ENCODE peak calls at places on chromosomes 13 and 19, in four cellular contexts. H is left ventricle myocardium inferior, E is right atrium auricular region, M is ascending aorta. B is an unnamed sample. For H3K4me1, the result is how much of the 10 kb centered on the place peaks cover.

GRCh38 chr19:17673937-17674799 is 14.0 kb downstream of the UNC13A start:
- DNase-seq in H (no peak), E (no peak), M (no peak), B (no peak)

GRCh38 chr13:110944121-110944967 is 29.5 kb upstream of the ANKRD10 start:
- DNase-seq in H (no peak), E (no peak), M (no peak), B (no peak)

GRCh38 chr19:23978068-23978467 is 63.4 kb downstream of the ZNF726 start:
- DNase-seq in H (no peak), E (no peak), M (no peak), B (no peak)

GRCh38 chr13:33256148-33256547 is 29.4 kb downstream of the STARD13 start:
- DNase-seq in H (no peak), E (no peak), M (no peak), B (no peak)

GRCh38 chr19:3612901-3613741 is 6.4 kb upstream of the TBXA2R start:
- DNase-seq in H (no peak), E (no peak), M (no peak), B (no peak)

GRCh38 chr19:39544201-39544903 is 4.4 kb upstream of the EID2 start:
- DNase-seq in H (no peak), E (no peak), M (no peak), B (no peak)

GRCh38 chr19:31727536-31727935 is 378.3 kb upstream of the TSHZ3 start:
- DNase-seq in H (no peak), E (no peak), M (no peak), B (no peak)

GRCh38 chr13:19890030-19890429 is 26.6 kb upstream of the ZMYM5 start:
- DNase-seq in H (no peak), E (no peak), M (no peak), B (no peak)

GRCh38 chr19:52331757-52332156 is 4.3 kb upstream of the ZNF610 start:
- DNase-seq in H (no peak), E (no peak), M (no peak), B (no peak)

DNA sequence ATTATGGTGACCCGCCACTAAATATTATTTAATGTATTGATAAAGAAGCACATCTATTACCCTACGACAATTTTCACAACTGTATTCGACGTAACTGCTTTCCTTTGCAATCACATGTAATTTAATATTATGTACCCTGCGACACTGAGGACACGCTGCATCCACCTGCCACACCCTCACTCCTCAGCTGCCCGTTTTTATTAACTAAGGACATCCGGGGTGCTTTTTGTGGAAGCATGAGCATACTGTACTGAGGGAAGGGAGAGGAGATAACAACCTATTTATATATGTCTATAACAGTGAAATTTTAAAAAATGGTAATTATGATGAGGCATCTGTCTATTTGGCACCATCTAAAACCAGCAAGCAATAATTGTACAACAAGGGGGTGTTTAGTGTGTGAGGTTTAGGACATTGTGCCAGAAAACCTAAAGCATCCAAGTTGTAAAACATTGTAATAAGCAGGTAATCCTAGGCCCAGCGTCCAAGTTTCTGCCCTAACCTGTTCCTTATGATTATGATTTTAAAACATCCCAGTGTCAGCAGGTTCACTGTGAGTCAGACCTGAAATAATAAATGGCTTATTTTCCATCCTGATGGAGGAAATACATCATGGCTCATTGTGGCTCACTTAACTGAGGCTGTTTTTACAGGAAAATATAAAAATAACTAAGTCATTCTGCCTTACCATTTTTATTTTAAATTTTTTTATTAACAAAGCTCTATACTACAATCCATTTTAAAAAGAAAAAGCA is 56.3 kb downstream of the FOXO1 start:
- DNase-seq in H (no peak), E (no peak), M (no peak), B (no peak)
- H3K4me1 ChIP-seq in H (half or more), E (under half), M (under half), B (under half)

GRCh38 chr19:51122112-51122981 is 2.4 kb upstream of the SIGLEC9 start:
- DNase-seq in H (no peak), E (no peak), M (no peak), B (no peak)

GRCh38 chr19:51123381-51124186 is 1.1 kb upstream of the SIGLEC9 start:
- DNase-seq in H (peak), E (peak), M (no peak), B (no peak)

GRCh38 chr19:51124729-51125128 is at the start of gene SIGLEC9:
- DNase-seq in H (peak), E (no peak), M (no peak), B (no peak)

GRCh38 chr19:51125421-51126075 is 842 bp downstream of the SIGLEC9 start:
- DNase-seq in H (no peak), E (no peak), M (peak), B (no peak)

GRCh38 chr19:51124216-51124615 is 490 bp upstream of the SIGLEC9 start:
- DNase-seq in H (no peak), E (no peak), M (no peak), B (no peak)
- H3K4me1 ChIP-seq in H (under half), E (under half), M (under half), B (under half)

GRCh38 chr13:91072511-91072910 is 275.0 kb upstream of the MIR17HG start:
- DNase-seq in H (no peak), E (no peak), M (no peak), B (no peak)
- H3K4me1 ChIP-seq in H (under half), E (under half), M (under half), B (under half)

DNA sequence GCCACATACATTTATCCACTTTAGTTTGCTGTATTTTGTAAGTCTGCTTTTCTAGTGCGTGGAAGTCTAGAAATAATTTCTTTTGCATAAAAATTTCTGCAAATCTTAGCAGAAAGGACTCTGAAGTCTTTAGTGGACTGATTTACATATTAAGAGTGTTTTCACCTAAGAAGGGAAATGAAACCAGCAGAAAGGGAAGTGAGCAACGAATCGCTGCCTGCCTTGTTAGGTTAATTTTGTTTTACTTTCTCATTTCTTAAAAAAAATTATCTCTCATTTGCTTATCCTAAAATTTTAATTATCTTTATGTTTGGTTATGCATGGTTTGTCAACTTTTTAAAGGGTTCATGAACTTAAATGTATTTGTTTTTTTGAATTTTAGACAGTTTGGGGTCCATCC is 767 bp upstream of the GPR18 start:
- DNase-seq in H (no peak), E (no peak), M (no peak), B (no peak)
- H3K4me1 ChIP-seq in H (under half), E (under half), M (under half), B (under half)